ENCODE peak calls at places on chromosomes 13 and 19, in eight cellular contexts. W is fibroblast of the aortic adventitia; S is CD4-positive, alpha-beta memory T cell; B is AG10803; L is right atrium auricular region; H is fibroblast of pulmonary artery; C is dorsolateral prefrontal cortex; Z is stomach. U is an unnamed sample.

GRCh38 chr19:17075035-17075859 is at the start of the genes HAUS8 and MYO9B:
- DNase-seq in L (peak; percentile 99), Z (peak; percentile 99), C (peak; percentile 98), W (peak; percentile 99), H (peak; percentile 100), B (peak; percentile 100), S (peak; percentile 100), U (peak; percentile 100)

GRCh38 chr13:41782086-41782485 is 178.8 kb downstream of the VWA8 start:
- DNase-seq in S (no peak), Z (no peak), C (no peak), H (no peak), L (no peak), W (no peak), B (no peak), U (no peak)

GRCh38 chr19:383922-384800 is 24.8 kb downstream of the C2CD4C start:
- DNase-seq in L (no peak), H (peak; percentile 6), W (peak; percentile 5), S (no peak), C (peak; percentile 39), Z (peak; percentile 40), B (no peak), U (peak; percentile 44)

GRCh38 chr19:6238256-6238642 is 41.5 kb downstream of the MLLT1 start:
- DNase-seq in H (peak; percentile 64), L (no peak), S (no peak), C (no peak), B (no peak), W (peak; percentile 71), Z (no peak), U (no peak)

GRCh38 chr13:28636677-28637317 is 22.1 kb upstream of the POMP start:
- DNase-seq in B (peak; percentile 74), H (peak; percentile 87), W (peak; percentile 75), S (peak; percentile 41), L (peak; percentile 76), C (peak; percentile 51), Z (peak; percentile 52), U (peak; percentile 89)

GRCh38 chr19:14390548-14390947 is 9.3 kb downstream of the ADGRE5 start:
- DNase-seq in B (no peak), Z (no peak), S (no peak), C (no peak), L (no peak), H (no peak), W (no peak), U (no peak)

GRCh38 chr19:5477451-5478215 is 22.4 kb downstream of the ZNRF4 start:
- DNase-seq in W (no peak), S (no peak), Z (no peak), L (no peak), H (no peak), C (no peak), B (no peak), U (no peak)

GRCh38 chr19:20964798-20965197 is 41.7 kb downstream of the ZNF85 start:
- DNase-seq in H (no peak), C (no peak), Z (no peak), L (no peak), W (no peak), S (no peak), B (no peak), U (no peak)

GRCh38 chr19:805600-806550 is 8.6 kb downstream of the PTBP1 start:
- DNase-seq in L (no peak), H (no peak), C (no peak), Z (no peak), S (no peak), B (no peak), W (no peak), U (no peak)

GRCh38 chr13:30997697-30998547 is 65.5 kb downstream of the TEX26 start:
- DNase-seq in Z (no peak), B (no peak), L (no peak), H (no peak), S (no peak), W (no peak), C (no peak), U (no peak)

GRCh38 chr13:80399340-80400163 is 58.6 kb upstream of the SPRY2 start:
- DNase-seq in H (no peak), S (no peak), C (no peak), B (peak; percentile 5), W (no peak), L (no peak), Z (peak; percentile 76), U (no peak)

DNA sequence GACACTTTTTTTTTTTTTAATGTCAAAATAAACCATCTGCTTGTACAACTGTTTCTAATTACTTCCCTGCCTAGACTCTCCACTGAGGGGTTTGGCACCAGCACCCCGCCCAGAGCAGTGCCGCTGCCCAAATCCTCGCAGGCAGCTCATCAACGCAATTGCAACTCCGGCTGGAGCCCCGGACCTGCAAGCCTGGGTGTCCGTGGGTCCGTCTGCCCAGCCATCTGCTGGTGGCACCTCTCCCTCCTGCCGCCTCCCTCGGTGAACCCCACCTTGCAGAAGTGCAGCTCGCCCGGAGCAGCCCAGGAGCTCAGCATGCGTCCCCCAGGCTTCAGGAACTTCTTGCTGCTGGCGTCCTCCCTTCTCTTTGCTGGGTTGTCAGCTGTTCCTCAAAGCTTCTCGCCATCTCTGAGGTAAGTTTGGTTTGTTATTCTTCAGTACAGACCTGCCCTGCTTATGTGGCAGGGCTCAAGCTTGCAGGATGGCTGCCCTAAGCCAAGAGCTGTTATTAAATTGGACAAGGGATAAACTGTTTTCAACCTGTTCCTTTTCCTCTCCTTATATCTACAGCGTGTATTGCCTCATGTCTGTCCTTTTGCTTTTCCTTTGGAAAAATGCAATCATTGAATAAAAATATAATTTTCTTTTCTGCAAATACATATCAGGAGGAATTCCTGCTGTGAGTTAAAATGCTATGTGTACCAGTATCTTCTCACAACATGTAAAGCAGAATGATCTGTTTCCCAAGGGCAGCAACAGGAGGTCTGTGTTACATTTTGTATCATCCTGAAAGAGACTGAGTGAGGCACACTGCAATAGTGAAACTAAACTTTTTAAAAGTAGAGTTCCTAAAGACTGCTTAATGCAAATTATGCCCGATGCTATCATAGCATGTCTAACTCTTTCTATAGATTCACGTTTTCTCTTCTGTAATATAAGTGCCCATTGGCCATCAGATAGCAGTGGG is at the start of gene ITGBL1:
- DNase-seq in H (peak; percentile 17), C (no peak), B (peak; percentile 81), W (peak; percentile 74), L (no peak), Z (no peak), S (no peak), U (peak; percentile 50)
- H3K4me3 ChIP-seq in H (peak within 1 kb of the TSS; percentile 46), C (peak within 1 kb of the TSS; percentile 39), B (peak within 1 kb of the TSS; percentile 94), W (peak within 1 kb of the TSS; percentile 85), L (peak within 1 kb of the TSS; percentile 39), Z (peak within 1 kb of the TSS; percentile 51), S (no peak within 1 kb of the TSS), U (peak within 1 kb of the TSS; percentile 71)

GRCh38 chr13:112844411-112844810 is 124.6 kb upstream of the MCF2L start:
- DNase-seq in W (no peak), S (no peak), C (no peak), L (no peak), Z (no peak), B (no peak), H (no peak), U (no peak)

GRCh38 chr13:112840472-112841302 is 128.3 kb upstream of the MCF2L start:
- DNase-seq in C (no peak), S (no peak), B (no peak), W (no peak), H (no peak), L (no peak), Z (peak; percentile 4), U (no peak)

GRCh38 chr13:112842931-112843391 is 126.1 kb upstream of the MCF2L start:
- DNase-seq in S (no peak), C (no peak), H (no peak), B (no peak), Z (no peak), W (no peak), L (no peak), U (peak; percentile 24)

GRCh38 chr13:112843392-112844250 is 125.4 kb upstream of the MCF2L start:
- DNase-seq in W (no peak), B (no peak), H (no peak), S (no peak), L (no peak), Z (no peak), C (no peak), U (peak; percentile 37)

GRCh38 chr13:112842343-112842856 is 126.6 kb upstream of the MCF2L start:
- DNase-seq in H (peak; percentile 43), L (peak; percentile 77), S (no peak), W (peak; percentile 69), C (no peak), B (no peak), Z (no peak), U (peak; percentile 48)
- H3K4me3 ChIP-seq in H (no peak overlapping the region), L (no peak overlapping the region), S (no peak overlapping the region), W (no peak overlapping the region), C (no peak overlapping the region), B (no peak overlapping the region), Z (no peak overlapping the region), U (no peak overlapping the region)

DNA sequence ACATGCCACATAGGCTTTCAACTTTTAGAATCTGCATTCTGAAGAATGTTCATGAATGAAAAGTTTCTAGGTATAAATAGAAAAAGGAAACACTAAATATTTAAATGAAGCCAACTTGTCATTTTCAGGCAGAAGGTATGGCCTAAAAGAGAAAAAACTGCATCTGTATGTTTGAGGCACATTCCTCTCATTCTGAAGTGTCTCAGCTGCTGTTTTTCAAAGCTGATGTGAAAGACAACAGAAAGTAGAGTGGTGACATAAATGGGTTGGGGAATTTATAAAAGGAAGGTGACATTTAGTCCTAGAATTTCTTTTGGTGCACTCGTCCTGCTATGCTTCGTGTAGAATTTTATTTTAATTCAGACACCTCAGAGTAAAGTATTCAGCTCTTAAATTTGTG is 539.6 kb upstream of the SLITRK5 start:
- DNase-seq in W (no peak), H (peak; percentile 3), S (no peak), B (no peak), Z (no peak), L (no peak), C (no peak), U (no peak)
- H3K4me3 ChIP-seq in W (no peak overlapping the region), H (no peak overlapping the region), S (no peak overlapping the region), B (no peak overlapping the region), Z (no peak overlapping the region), L (no peak overlapping the region), C (no peak overlapping the region), U (no peak overlapping the region)

GRCh38 chr19:49362926-49363264 is 679 bp upstream of the TEAD2 start:
- DNase-seq in W (no peak), L (no peak), S (peak; percentile 20), C (no peak), B (peak; percentile 33), H (peak; percentile 53), Z (peak; percentile 30), U (peak; percentile 56)
- H3K4me3 ChIP-seq in W (peak overlapping the region; percentile 88), L (peak overlapping the region; percentile 91), S (peak overlapping the region; percentile 47), C (peak overlapping the region; percentile 26), B (peak overlapping the region; percentile 84), H (peak overlapping the region; percentile 96), Z (peak overlapping the region; percentile 81), U (peak overlapping the region; percentile 96)

GRCh38 chr19:36330226-36330625 is 48.8 kb downstream of the ZFP14 start:
- DNase-seq in B (no peak), H (no peak), L (no peak), W (no peak), Z (no peak), S (no peak), C (no peak), U (no peak)
- H3K4me3 ChIP-seq in B (no peak overlapping the region), H (no peak overlapping the region), L (no peak overlapping the region), W (no peak overlapping the region), Z (no peak overlapping the region), S (no peak overlapping the region), C (no peak overlapping the region), U (no peak overlapping the region)

U was measured in fibroblast of villous mesenchyme.